ENCODE peak calls at places on chromosome 9, in ten cellular contexts. G is uterus, P is neural progenitor cell, W is AG04450, M is PC-9, S is pancreas, K is lower leg skin, A is psoas muscle, N is K562, X is fibroblast of pulmonary artery. J is an unnamed sample.

GRCh38 chr9:127634698-127635097 is 22.6 kb downstream of the STXBP1 start:
- DNase-seq in P (no peak), K (peak), G (no peak), X (no peak), A (no peak), W (no peak), S (no peak), M (no peak), N (no peak), J (no peak)

GRCh38 chr9:114745879-114746550 is 59.8 kb downstream of the TNFSF15 start:
- DNase-seq in K (no peak), A (no peak), X (no peak), P (no peak), M (no peak), N (no peak), G (no peak), W (no peak), S (no peak), J (no peak)

GRCh38 chr9:91220021-91220420 is 141.7 kb downstream of the AUH start:
- DNase-seq in K (no peak), G (no peak), X (no peak), S (no peak), A (no peak), P (no peak), W (no peak), M (no peak), N (no peak), J (no peak)

GRCh38 chr9:121107041-121107440 is 32.3 kb downstream of the CNTRL start:
- DNase-seq in M (no peak), A (no peak), G (no peak), K (no peak), X (peak), N (peak), S (no peak), P (no peak), W (no peak), J (no peak)

GRCh38 chr9:89806371-89807100 is 201.7 kb downstream of the GADD45G start:
- DNase-seq in P (no peak), K (peak), A (no peak), N (no peak), S (no peak), M (no peak), G (peak), X (peak), W (no peak), J (peak)

GRCh38 chr9:70917277-70917676 is 204.1 kb downstream of the TRPM3 start:
- DNase-seq in X (no peak), A (no peak), G (no peak), N (no peak), K (no peak), W (no peak), M (no peak), S (no peak), P (no peak), J (no peak)

GRCh38 chr9:130862747-130863146 is 27.7 kb downstream of the ABL1 start:
- DNase-seq in K (no peak), A (no peak), S (no peak), X (no peak), G (no peak), W (no peak), M (no peak), N (peak), P (no peak), J (no peak)

GRCh38 chr9:133513214-133514088 is 11.3 kb downstream of the MYMK start:
- DNase-seq in W (no peak), M (no peak), G (no peak), X (no peak), S (no peak), K (no peak), A (peak), P (no peak), N (peak), J (no peak)

GRCh38 chr9:72952394-72952720 is 496 bp downstream of the ALDH1A1 start:
- DNase-seq in K (no peak), P (no peak), G (no peak), M (no peak), A (no peak), N (no peak), W (no peak), X (no peak), S (no peak), J (no peak)

GRCh38 chr9:72951043-72951442 is 1.8 kb downstream of the ALDH1A1 start:
- DNase-seq in W (no peak), P (no peak), A (no peak), S (no peak), X (no peak), G (no peak), K (no peak), M (no peak), N (no peak), J (no peak)

GRCh38 chr9:72952914-72953313 is at the start of gene ALDH1A1:
- DNase-seq in S (no peak), A (no peak), K (peak), M (peak), N (no peak), X (no peak), W (no peak), G (peak), P (no peak), J (no peak)

GRCh38 chr9:72949918-72950325 is 2.9 kb downstream of the ALDH1A1 start:
- DNase-seq in K (no peak), M (no peak), N (no peak), S (no peak), A (no peak), G (no peak), X (no peak), W (no peak), P (no peak), J (no peak)

GRCh38 chr9:72951520-72952393 is 1.1 kb downstream of the ALDH1A1 start:
- DNase-seq in P (no peak), A (no peak), X (no peak), W (no peak), M (no peak), G (no peak), S (no peak), N (no peak), K (no peak), J (no peak)
- H3K4me3 ChIP-seq in P (no peak), A (peak), X (no peak), W (no peak), M (no peak), G (peak), S (peak), N (peak), K (no peak), J (peak)

GRCh38 chr9:35258665-35259474 is 97.1 kb downstream of the UNC13B start:
- DNase-seq in M (peak), G (peak), K (peak), N (no peak), S (peak), X (peak), P (peak), A (peak), W (peak), J (peak)
- H3K4me3 ChIP-seq in M (no peak), G (no peak), K (no peak), N (no peak), S (no peak), X (no peak), P (no peak), A (no peak), W (no peak), J (no peak)

DNA sequence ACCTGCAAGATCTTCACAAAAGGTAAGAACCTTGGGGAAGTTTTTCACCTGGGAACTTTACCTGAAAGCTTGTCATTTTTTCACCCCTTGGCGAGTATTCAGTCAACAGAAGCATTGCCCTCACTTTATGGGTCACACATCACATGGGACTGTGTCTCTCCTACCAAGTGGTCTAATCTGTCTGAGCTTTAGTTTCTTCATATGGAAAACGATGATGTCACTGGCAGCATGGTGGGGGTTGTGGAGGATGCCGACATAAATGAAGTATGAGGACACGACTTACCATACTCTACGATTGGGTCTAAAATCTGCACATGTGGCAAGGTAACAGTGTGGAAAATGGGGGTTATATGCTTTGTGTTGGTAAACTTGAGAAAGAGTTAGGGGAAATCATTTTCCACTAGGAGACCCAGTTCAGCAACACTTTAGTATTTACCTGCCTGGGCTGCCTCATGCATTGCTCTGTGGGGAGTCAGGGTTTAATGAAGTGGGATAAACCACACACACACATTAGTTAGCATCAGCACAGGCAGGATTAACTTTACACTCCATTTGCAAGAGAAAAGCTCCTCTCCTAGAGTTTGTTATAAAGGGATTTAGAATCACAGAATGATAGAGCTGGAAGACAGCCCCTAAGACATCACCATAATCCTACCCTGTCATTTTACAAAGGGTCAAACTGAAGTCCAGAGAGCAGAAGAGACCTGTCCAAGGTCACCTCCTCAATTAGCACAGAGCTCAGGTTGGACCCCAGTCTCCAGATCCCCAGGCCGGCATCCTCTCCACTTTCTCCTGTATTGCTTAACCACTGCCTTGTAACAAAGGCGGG is 19.8 kb upstream of the PAX5 start:
- DNase-seq in W (no peak), A (no peak), K (no peak), M (no peak), X (no peak), N (no peak), P (peak), S (no peak), G (no peak), J (no peak)
- H3K4me3 ChIP-seq in W (no peak), A (no peak), K (no peak), M (no peak), X (no peak), N (no peak), P (no peak), S (no peak), G (no peak), J (no peak)

GRCh38 chr9:125375820-125376219 is 114.2 kb downstream of the GAPVD1 start:
- DNase-seq in P (no peak), K (no peak), S (no peak), W (no peak), X (no peak), G (no peak), M (no peak), N (no peak), A (no peak), J (no peak)
- H3K4me3 ChIP-seq in P (no peak), K (no peak), S (no peak), W (no peak), X (no peak), G (no peak), M (no peak), N (no peak), A (no peak), J (no peak)

GRCh38 chr9:93815135-93815534 is 140.0 kb downstream of the BARX1 start:
- DNase-seq in P (no peak), S (no peak), G (no peak), X (no peak), W (no peak), A (no peak), K (peak), M (no peak), N (no peak), J (no peak)
- H3K4me3 ChIP-seq in P (no peak), S (no peak), G (no peak), X (no peak), W (no peak), A (no peak), K (no peak), M (no peak), N (no peak), J (no peak)

J was measured in kidney epithelial cell.